ENCODE peak calls at places on chromosomes 11 and 22, in eight cellular contexts. P is body of pancreas, A is endothelial cell of umbilical vein, J is IMR-90, T is A549, M is lower leg skin, G is uterus, Q is heart left ventricle. X is an unnamed sample.

GRCh38 chr11:103633037-103633788 is 403.2 kb upstream of the DDI1 start:
- DNase-seq in P (no peak), A (peak; percentile 81), J (peak; percentile 59), T (no peak), M (no peak), G (no peak), Q (no peak), X (no peak)

GRCh38 chr11:66317766-66318575 is 1.1 kb upstream of the CD248 start:
- DNase-seq in P (peak; percentile 42), A (no peak), J (peak; percentile 94), T (no peak), M (peak; percentile 94), G (peak; percentile 81), Q (peak; percentile 61), X (no peak)

GRCh38 chr11:44080951-44081350 is 14.5 kb upstream of the EXT2 start:
- DNase-seq in P (no peak), A (no peak), J (no peak), T (no peak), M (no peak), G (no peak), Q (no peak), X (peak; percentile 65)

GRCh38 chr11:47768090-47768620 is 1.0 kb upstream of the FNBP4 start:
- DNase-seq in P (peak; percentile 57), A (peak; percentile 94), J (peak; percentile 61), T (peak; percentile 66), M (peak; percentile 94), G (peak; percentile 64), Q (peak; percentile 83), X (no peak)

GRCh38 chr22:37972527-37972926 is 11.8 kb downstream of the SOX10 start:
- DNase-seq in P (no peak), A (no peak), J (no peak), T (no peak), M (no peak), G (no peak), Q (no peak), X (no peak)

GRCh38 chr11:122843281-122844150 is 5.2 kb downstream of the CRTAM start:
- DNase-seq in P (no peak), A (no peak), J (no peak), T (no peak), M (no peak), G (no peak), Q (no peak), X (no peak)

GRCh38 chr11:3123316-3123715 is 41.8 kb downstream of the OSBPL5 start:
- DNase-seq in P (peak; percentile 40), A (no peak), J (no peak), T (no peak), M (peak; percentile 97), G (peak; percentile 75), Q (peak; percentile 62), X (no peak)

GRCh38 chr22:43466710-43467109 is 54.9 kb downstream of the MPPED1 start:
- DNase-seq in P (no peak), A (no peak), J (no peak), T (no peak), M (no peak), G (no peak), Q (no peak), X (no peak)

GRCh38 chr22:37172266-37173245 is 15.5 kb downstream of the C1QTNF6 start:
- DNase-seq in P (peak; percentile 8), A (no peak), J (no peak), T (no peak), M (peak; percentile 80), G (no peak), Q (no peak), X (no peak)

GRCh38 chr11:95330332-95330731 is 99.3 kb upstream of the SESN3 start:
- DNase-seq in P (no peak), A (no peak), J (no peak), T (no peak), M (no peak), G (no peak), Q (no peak), X (no peak)

DNA sequence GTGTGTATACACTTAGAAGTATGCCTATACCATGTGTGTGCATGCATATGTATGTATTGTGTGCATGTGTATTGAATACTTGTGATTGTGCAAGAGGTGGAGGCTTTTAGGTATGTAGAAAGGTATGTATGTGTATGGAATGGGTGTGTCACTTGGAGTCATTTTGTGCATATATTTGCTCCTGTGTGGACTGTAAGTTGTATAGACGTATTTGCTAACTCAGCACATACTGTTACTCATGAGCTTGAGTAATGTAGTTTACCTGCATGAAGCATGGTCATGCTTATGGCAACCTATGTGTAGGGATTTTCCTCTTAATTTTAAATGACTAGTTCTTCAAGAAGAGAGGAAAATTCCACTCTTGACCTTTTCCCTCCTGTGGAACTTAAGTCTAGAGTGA is 507.6 kb upstream of the LARGE1 start:
- DNase-seq in P (no peak), A (no peak), J (no peak), T (no peak), M (no peak), G (no peak), Q (no peak), X (no peak)
- H3K4me3 ChIP-seq in P (no peak overlapping the region), A (no peak overlapping the region), J (no peak overlapping the region), T (no peak overlapping the region), M (no peak overlapping the region), G (no peak overlapping the region), Q (no peak overlapping the region), X (no peak overlapping the region)

DNA sequence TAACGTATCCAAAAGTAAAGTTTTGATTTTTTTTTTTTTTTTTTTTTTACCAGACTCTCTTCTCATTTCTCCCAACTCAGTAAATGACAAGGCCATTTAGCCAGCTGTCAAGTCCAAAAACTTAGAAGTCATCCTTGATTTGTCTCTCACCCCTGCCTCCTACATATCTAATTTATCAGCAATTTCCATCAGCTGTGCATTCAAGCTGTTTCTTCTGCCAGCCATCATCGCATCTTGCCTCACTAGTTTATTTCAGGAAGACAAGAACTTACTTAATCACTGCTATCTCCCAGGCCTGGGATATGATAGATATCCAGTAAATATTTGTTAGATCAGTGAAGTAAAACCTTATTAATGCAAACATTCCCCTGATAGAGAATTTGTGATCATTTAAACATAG is 47.6 kb downstream of the SCGB1A1 start:
- DNase-seq in P (no peak), A (no peak), J (no peak), T (no peak), M (no peak), G (no peak), Q (no peak), X (no peak)
- TF ChIP-seq POLR2A in P (no peak), A (no peak), J (no peak), T (no peak), M (no peak), G (no peak), Q (no peak), X (no peak)

GRCh38 chr11:116835042-116835772 is 2.2 kb downstream of the APOA1 start:
- DNase-seq in P (no peak), A (peak; percentile 7), J (no peak), T (no peak), M (no peak), G (no peak), Q (no peak), X (no peak)
- H3K4me3 ChIP-seq in P (no peak overlapping the region), A (peak overlapping the region; percentile 15), J (no peak overlapping the region), T (peak overlapping the region; percentile 27), M (no peak overlapping the region), G (peak overlapping the region; percentile 34), Q (peak overlapping the region; percentile 29), X (peak overlapping the region; percentile 38)

GRCh38 chr11:57762235-57762866 is 749 bp downstream of the CTNND1 start:
- DNase-seq in P (peak; percentile 35), A (no peak), J (no peak), T (peak; percentile 31), M (no peak), G (peak; percentile 24), Q (no peak), X (no peak)
- TF ChIP-seq POLR2A in P (no peak), A (no peak), J (no peak), T (no peak), M (no peak), G (no peak), Q (no peak), X (no peak)

GRCh38 chr11:1924646-1925372 is 5.3 kb downstream of the TNNT3 start:
- DNase-seq in P (no peak), A (no peak), J (no peak), T (no peak), M (no peak), G (no peak), Q (no peak), X (no peak)
- H3K4me3 ChIP-seq in P (no peak overlapping the region), A (no peak overlapping the region), J (no peak overlapping the region), T (no peak overlapping the region), M (no peak overlapping the region), G (no peak overlapping the region), Q (no peak overlapping the region), X (no peak overlapping the region)

GRCh38 chr11:86955674-86956522 is 703 bp upstream of the FZD4 start:
- DNase-seq in P (peak; percentile 84), A (peak; percentile 92), J (peak; percentile 61), T (peak; percentile 85), M (peak; percentile 97), G (peak; percentile 87), Q (peak; percentile 90), X (no peak)
- TF ChIP-seq POLR2A in P (peak; percentile 58), A (peak; percentile 41), J (no peak), T (no peak), M (no peak), G (peak; percentile 51), Q (peak; percentile 52), X (no peak)

GRCh38 chr22:46083383-46084350 is 66.7 kb upstream of the PPARA start:
- DNase-seq in P (peak; percentile 22), A (no peak), J (no peak), T (no peak), M (peak; percentile 85), G (peak; percentile 34), Q (no peak), X (no peak)
- H3K4me3 ChIP-seq in P (no peak overlapping the region), A (no peak overlapping the region), J (no peak overlapping the region), T (peak overlapping the region; percentile 52), M (no peak overlapping the region), G (peak overlapping the region; percentile 88), Q (no peak overlapping the region), X (peak overlapping the region; percentile 37)